ENCODE peak calls at places on chromosomes 3 and 15, in six cellular contexts. F, V, H, O, U and P are unnamed samples.

GRCh38 chr3:145915787-145916186 is 245.2 kb downstream of the PLOD2 start:
- DNase-seq in F (no peak), V (no peak), H (no peak), O (no peak), U (no peak), P (no peak)

GRCh38 chr15:31162721-31163510 is 61.4 kb upstream of the TRPM1 start:
- DNase-seq in F (no peak), V (no peak), H (no peak), O (no peak), U (no peak), P (no peak)

GRCh38 chr3:87792532-87793321 is 266.1 kb downstream of the CGGBP1 start:
- DNase-seq in F (no peak), V (no peak), H (no peak), O (no peak), U (peak), P (no peak)

GRCh38 chr3:134600685-134601502 is 49.9 kb downstream of the KY start:
- DNase-seq in F (peak), V (peak), H (peak), O (peak), U (peak), P (peak)

GRCh38 chr3:197372076-197372661 is 73.8 kb upstream of the DLG1 start:
- DNase-seq in F (peak), V (peak), H (peak), O (peak), U (peak), P (peak)

GRCh38 chr3:79864077-79864476 is 96.3 kb upstream of the ROBO1 start:
- DNase-seq in F (no peak), V (no peak), H (no peak), O (no peak), U (no peak), P (no peak)

GRCh38 chr3:131622726-131623125 is 120.0 kb upstream of the MRPL3 start:
- DNase-seq in F (no peak), V (no peak), H (no peak), O (no peak), U (no peak), P (no peak)

GRCh38 chr3:187567741-187568140 is 102.5 kb downstream of the SST start:
- DNase-seq in F (no peak), V (no peak), H (no peak), O (no peak), U (peak), P (no peak)

GRCh38 chr3:54045416-54045815 is 76.9 kb upstream of the CACNA2D3 start:
- DNase-seq in F (no peak), V (no peak), H (no peak), O (no peak), U (peak), P (no peak)

GRCh38 chr3:19232566-19232965 is 84.3 kb downstream of the KCNH8 start:
- DNase-seq in F (no peak), V (no peak), H (no peak), O (no peak), U (no peak), P (no peak)

GRCh38 chr15:53535886-53536285 is 223.6 kb downstream of the WDR72 start:
- DNase-seq in F (no peak), V (no peak), H (no peak), O (no peak), U (no peak), P (no peak)

GRCh38 chr15:80099246-80099645 is 39.8 kb downstream of the ZFAND6 start:
- DNase-seq in F (no peak), V (no peak), H (no peak), O (no peak), U (no peak), P (no peak)

GRCh38 chr3:127425505-127426443 is 137.9 kb upstream of the PRR20G start:
- DNase-seq in F (peak), V (no peak), H (no peak), O (no peak), U (no peak), P (no peak)

GRCh38 chr3:65029130-65029529 is 341.3 kb upstream of the ADAMTS9 start:
- DNase-seq in F (no peak), V (no peak), H (no peak), O (no peak), U (no peak), P (no peak)

GRCh38 chr15:70102827-70103226 is 5.1 kb upstream of the TLE3 start:
- DNase-seq in F (no peak), V (no peak), H (no peak), O (no peak), U (no peak), P (no peak)

GRCh38 chr3:147384210-147385058 is 21.9 kb downstream of the ZIC4 start:
- DNase-seq in F (no peak), V (no peak), H (no peak), O (no peak), U (no peak), P (no peak)

GRCh38 chr3:123229145-123229544 is 27.4 kb downstream of the SEC22A start:
- DNase-seq in F (no peak), V (no peak), H (peak), O (no peak), U (peak), P (no peak)

GRCh38 chr3:190983875-190984274 is 121.4 kb upstream of the GMNC start:
- DNase-seq in F (no peak), V (no peak), H (no peak), O (no peak), U (no peak), P (no peak)

GRCh38 chr15:98958918-98959639 is 48.5 kb downstream of the PGPEP1L start:
- DNase-seq in F (no peak), V (no peak), H (no peak), O (no peak), U (no peak), P (no peak)

GRCh38 chr15:73005450-73005849 is 46.8 kb upstream of the NEO1 start:
- DNase-seq in F (no peak), V (no peak), H (no peak), O (no peak), U (no peak), P (no peak)

GRCh38 chr15:77584201-77584600 is 48.5 kb downstream of the LINGO1 start:
- DNase-seq in F (no peak), V (no peak), H (no peak), O (no peak), U (no peak), P (no peak)

GRCh38 chr3:120763601-120764000 is 21.1 kb downstream of the GTF2E1 start:
- DNase-seq in F (no peak), V (no peak), H (no peak), O (no peak), U (no peak), P (no peak)

GRCh38 chr15:38169982-38170381 is 82.7 kb upstream of the SPRED1 start:
- DNase-seq in F (no peak), V (no peak), H (peak), O (no peak), U (peak), P (no peak)

GRCh38 chr15:44081223-44082013 is 113.7 kb downstream of the FRMD5 start:
- DNase-seq in F (no peak), V (no peak), H (peak), O (no peak), U (peak), P (no peak)

GRCh38 chr15:48570838-48571237 is 74.7 kb downstream of the FBN1 start:
- DNase-seq in F (no peak), V (no peak), H (no peak), O (no peak), U (no peak), P (no peak)

GRCh38 chr3:177135841-177136492 is 61.3 kb downstream of the TBL1XR1 start:
- DNase-seq in F (peak), V (peak), H (no peak), O (no peak), U (no peak), P (no peak)

GRCh38 chr3:13451301-13451673 is 28.8 kb upstream of the HDAC11 start:
- DNase-seq in F (no peak), V (peak), H (no peak), O (no peak), U (no peak), P (peak)

GRCh38 chr15:89910891-89911626 is 1.7 kb downstream of the ARPIN start:
- DNase-seq in F (peak), V (no peak), H (no peak), O (no peak), U (no peak), P (no peak)

GRCh38 chr15:89912674-89913396 is at the start of gene ARPIN:
- DNase-seq in F (peak), V (peak), H (peak), O (no peak), U (peak), P (peak)

GRCh38 chr15:89908226-89908625 is 4.5 kb downstream of the ARPIN start:
- DNase-seq in F (peak), V (no peak), H (no peak), O (no peak), U (no peak), P (no peak)

GRCh38 chr15:89909611-89910010 is 3.1 kb downstream of the ARPIN start:
- DNase-seq in F (peak), V (no peak), H (no peak), O (no peak), U (no peak), P (no peak)

GRCh38 chr15:89912145-89912673 is 543 bp downstream of the ARPIN start:
- DNase-seq in F (peak), V (peak), H (peak), O (no peak), U (peak), P (peak)
- H3K4me3 ChIP-seq in F (peak), V (peak), H (peak), O (peak), U (peak), P (peak)

DNA sequence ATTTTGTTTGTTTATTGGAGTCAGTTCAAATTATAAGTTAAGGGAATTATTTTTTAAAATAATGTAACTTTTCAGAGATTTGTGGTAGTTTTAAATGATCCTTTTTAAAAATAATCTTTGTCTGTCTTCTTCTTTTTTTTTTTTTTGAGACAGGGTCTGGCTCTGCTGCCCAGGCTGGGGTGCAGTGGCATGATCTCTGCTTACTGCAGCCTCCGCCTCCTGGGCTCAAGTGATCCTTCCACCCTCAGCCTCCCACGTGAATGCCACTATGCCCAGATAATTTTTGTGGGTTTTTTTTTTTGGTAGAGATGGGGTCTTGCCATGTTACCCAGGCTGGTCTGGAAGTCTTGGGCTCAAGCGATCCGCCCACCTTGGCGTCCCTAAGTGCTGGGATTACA is 12.6 kb downstream of the FNDC3B start:
- DNase-seq in F (no peak), V (no peak), H (no peak), O (no peak), U (no peak), P (no peak)
- H3K4me3 ChIP-seq in F (no peak), V (no peak), H (no peak), O (no peak), U (no peak), P (no peak)

DNA sequence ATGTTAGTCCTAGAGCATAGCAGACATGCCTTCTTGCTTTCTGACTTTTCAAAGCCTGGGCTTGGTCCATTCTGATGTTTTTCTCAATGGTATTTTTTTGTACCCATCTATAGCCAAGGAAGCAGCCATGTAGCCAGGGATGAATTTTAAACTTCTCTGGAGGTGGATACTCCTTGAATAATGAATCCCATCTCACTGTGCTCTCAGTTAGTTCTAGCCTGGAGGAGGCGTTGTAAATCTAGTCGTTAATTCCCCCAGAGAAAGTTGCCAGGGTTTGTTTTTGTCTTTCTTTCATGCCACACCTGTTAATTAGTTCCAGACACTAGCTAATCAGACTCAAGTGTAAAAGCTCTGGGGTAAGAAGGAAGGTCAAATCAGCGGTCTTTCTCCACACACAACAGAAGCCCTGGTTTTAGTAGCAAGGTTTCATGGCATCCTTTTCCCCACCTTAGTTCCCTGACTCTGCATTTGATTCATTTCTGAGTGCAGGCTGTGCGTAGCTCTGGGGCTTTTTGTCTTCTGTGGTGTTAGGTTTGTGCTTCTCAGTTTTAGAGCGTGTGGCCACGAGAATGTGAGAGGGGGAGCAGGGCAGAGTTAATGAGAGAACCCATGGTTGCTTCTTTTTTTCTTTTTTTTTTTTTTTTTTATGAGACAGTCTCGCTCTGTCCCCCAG is 19.7 kb downstream of the PTPRG start:
- DNase-seq in F (no peak), V (no peak), H (no peak), O (no peak), U (no peak), P (no peak)
- H3K4me3 ChIP-seq in F (no peak), V (no peak), H (no peak), O (no peak), U (no peak), P (no peak)

GRCh38 chr3:143170676-143171075 is 51.1 kb downstream of the CHST2 start:
- DNase-seq in F (no peak), V (no peak), H (peak), O (no peak), U (peak), P (no peak)
- H3K4me3 ChIP-seq in F (no peak), V (no peak), H (no peak), O (no peak), U (no peak), P (no peak)

DNA sequence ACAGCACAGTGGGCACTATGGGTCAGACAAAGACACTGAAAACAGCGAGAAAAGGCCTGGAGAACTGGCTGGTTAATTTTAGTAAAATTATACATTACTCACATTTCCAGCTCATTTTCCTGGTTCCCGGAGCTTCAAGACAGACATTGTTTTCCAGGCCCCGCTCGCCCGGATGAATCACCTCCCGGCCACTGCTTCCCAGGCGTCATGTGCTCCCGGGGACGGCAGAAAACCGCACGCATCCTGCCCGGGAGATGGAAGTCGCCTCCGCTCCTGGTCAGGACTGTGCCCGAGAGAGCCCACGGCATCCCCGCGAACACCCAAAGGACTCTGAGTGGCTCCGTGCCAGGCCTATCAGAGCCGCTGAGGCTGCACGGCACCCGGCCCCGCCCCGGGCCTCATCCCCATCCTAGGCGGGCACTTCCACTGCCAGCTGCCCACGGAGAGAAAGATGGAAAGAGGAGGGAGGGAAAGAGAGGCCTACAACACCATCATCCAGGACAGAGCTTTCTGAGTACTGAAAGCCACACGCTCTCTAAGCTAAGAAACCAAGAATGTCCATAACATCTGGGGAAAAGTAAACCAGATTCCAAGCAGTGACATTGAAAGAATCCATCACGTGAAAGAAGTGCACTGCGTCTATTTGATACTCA is 75.1 kb downstream of the VGLL4 start:
- DNase-seq in F (peak), V (peak), H (peak), O (no peak), U (peak), P (no peak)
- H3K4me3 ChIP-seq in F (no peak), V (peak), H (peak), O (peak), U (no peak), P (no peak)

GRCh38 chr15:93089855-93090305 is 869 bp upstream of the RGMA start:
- DNase-seq in F (no peak), V (no peak), H (no peak), O (no peak), U (no peak), P (no peak)

GRCh38 chr15:93088200-93088980 is 621 bp downstream of the RGMA start:
- DNase-seq in F (no peak), V (no peak), H (peak), O (no peak), U (peak), P (no peak)

GRCh38 chr15:93086791-93087190 is 2.2 kb downstream of the RGMA start:
- DNase-seq in F (no peak), V (no peak), H (no peak), O (no peak), U (no peak), P (no peak)

GRCh38 chr15:93088981-93089854 is at the start of gene RGMA:
- DNase-seq in F (no peak), V (no peak), H (no peak), O (no peak), U (peak), P (no peak)

DNA sequence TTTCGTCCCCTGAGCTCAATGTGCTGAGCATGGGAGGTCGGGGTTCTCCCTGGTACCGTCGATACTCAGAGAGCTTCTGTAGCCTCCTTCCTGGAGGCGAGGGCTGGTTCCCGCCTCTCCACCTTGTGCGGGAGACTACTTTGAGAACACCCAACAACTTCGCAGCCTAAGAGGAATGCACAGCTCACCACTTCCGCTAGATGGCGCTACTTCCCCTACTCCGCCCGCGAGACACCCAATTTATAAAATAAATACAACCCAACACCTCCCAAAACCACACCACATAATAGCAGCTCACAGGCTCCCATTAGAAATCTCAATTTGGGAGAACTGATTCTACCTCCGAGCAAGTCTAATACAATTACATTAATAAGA is 1.2 kb downstream of the RGMA start:
- DNase-seq in F (peak), V (peak), H (peak), O (peak), U (peak), P (peak)
- H3K4me3 ChIP-seq in F (peak), V (peak), H (no peak), O (peak), U (peak), P (peak)

DNA sequence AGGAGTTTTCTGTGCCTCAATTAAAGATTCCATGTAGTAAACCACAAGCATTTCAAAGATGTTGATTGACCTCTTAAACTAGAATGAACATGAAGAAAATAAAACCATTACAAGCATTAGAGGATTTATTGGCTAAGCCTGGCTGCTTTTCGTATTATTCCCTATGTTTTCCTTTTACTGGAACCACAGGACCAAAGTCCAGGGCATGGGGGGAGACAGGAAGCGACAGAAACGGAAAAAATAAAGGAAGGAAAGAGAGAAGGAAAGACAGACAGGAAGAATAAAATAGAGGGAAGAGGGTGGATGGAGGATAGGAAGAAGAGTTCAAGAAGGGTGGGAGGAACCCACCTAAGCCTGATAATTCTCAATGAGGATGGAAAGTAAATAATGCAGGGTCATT is 169.9 kb downstream of the SHQ1 start:
- DNase-seq in F (no peak), V (no peak), H (no peak), O (no peak), U (no peak), P (no peak)
- H3K4me3 ChIP-seq in F (no peak), V (no peak), H (no peak), O (no peak), U (no peak), P (no peak)

GRCh38 chr15:89362203-89363101 is 27.8 kb upstream of the POLG start:
- DNase-seq in F (no peak), V (no peak), H (no peak), O (no peak), U (no peak), P (no peak)

GRCh38 chr15:89363133-89363532 is 28.5 kb upstream of the POLG start:
- DNase-seq in F (no peak), V (no peak), H (no peak), O (no peak), U (no peak), P (no peak)

GRCh38 chr15:89360294-89360971 is 25.8 kb upstream of the POLG start:
- DNase-seq in F (no peak), V (no peak), H (no peak), O (no peak), U (no peak), P (no peak)

GRCh38 chr15:89359471-89360293 is 25.1 kb upstream of the POLG start:
- DNase-seq in F (no peak), V (no peak), H (no peak), O (no peak), U (no peak), P (no peak)

DNA sequence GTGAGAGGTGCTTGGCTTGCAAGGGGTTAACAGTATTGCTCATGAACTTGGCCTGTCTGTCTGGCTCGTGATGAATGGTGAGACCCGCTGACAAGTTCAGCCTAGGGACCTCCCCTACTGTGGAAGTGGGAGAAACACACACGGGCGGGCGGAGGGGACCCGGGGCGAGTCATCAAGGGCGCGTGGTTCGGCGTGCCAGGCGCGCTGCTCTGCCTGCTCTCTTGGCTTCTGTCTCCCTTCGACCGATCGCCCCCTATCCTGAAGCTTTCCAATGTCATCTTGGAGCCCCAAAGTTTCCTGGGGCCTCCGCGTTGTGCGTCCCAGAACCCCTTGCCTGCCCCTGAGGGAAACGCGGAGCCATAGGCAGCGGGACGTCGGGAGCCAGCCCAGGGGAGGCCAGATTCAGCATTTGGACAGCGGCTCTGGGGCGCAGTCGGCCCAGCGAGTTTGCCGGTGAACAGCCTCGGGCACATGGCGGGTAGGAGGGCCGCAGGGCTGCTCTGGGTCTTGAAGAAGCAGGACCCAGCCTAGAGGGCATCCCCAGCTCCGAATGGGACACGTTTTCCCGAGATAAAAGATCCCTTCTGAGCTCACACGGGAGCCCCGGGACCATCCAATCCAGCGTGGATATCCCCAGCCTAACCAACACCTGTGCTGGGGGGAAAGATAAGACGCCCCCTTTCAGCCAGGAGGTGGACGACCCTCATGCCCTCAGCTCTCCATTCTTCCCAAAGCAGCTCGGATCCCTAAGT is 27.0 kb upstream of the POLG start:
- DNase-seq in F (peak), V (peak), H (peak), O (peak), U (peak), P (peak)
- H3K4me3 ChIP-seq in F (no peak), V (no peak), H (no peak), O (no peak), U (no peak), P (no peak)